ENCODE peak calls at places on chromosomes 7 and 10, in nine cellular contexts. X is GM12892; C is HFF-Myc; N is hepatic stellate cell; U is pons; V is colonic mucosa; L is ovary; E is DMS153; J is effector CD4-positive, alpha-beta T cell. Z is an unnamed sample.

GRCh38 chr10:124701435-124701834 is 42.7 kb downstream of the FAM53B start:
- DNase-seq in X (no peak), C (no peak), N (peak), U (peak), V (peak), L (peak), E (no peak), J (no peak), Z (peak)

GRCh38 chr7:83040454-83040853 is 122.2 kb downstream of the PCLO start:
- DNase-seq in X (no peak), C (no peak), N (no peak), U (no peak), V (no peak), L (no peak), E (no peak), J (no peak), Z (no peak)

GRCh38 chr10:131072651-131073468 is 238.7 kb downstream of the TCERG1L start:
- DNase-seq in X (no peak), C (no peak), N (no peak), U (no peak), V (no peak), L (no peak), E (no peak), J (no peak), Z (no peak)

GRCh38 chr10:102159051-102159597 is 6.9 kb downstream of the NOLC1 start:
- DNase-seq in X (no peak), C (no peak), N (no peak), U (no peak), V (no peak), L (no peak), E (no peak), J (no peak), Z (no peak)

GRCh38 chr10:50552771-50553535 is 70.8 kb downstream of the SGMS1 start:
- DNase-seq in X (no peak), C (no peak), N (no peak), U (peak), V (peak), L (no peak), E (peak), J (no peak), Z (peak)

GRCh38 chr10:121188005-121188404 is 336.8 kb downstream of the WDR11 start:
- DNase-seq in X (no peak), C (no peak), N (no peak), U (peak), V (peak), L (no peak), E (no peak), J (no peak), Z (no peak)

GRCh38 chr10:17029581-17030271 is 99.9 kb downstream of the CUBN start:
- DNase-seq in X (no peak), C (peak), N (peak), U (peak), V (peak), L (peak), E (no peak), J (peak), Z (peak)

GRCh38 chr10:131065673-131066331 is 245.7 kb downstream of the TCERG1L start:
- DNase-seq in X (no peak), C (no peak), N (no peak), U (peak), V (no peak), L (peak), E (no peak), J (no peak), Z (no peak)

GRCh38 chr10:120927352-120927751 is 76.2 kb downstream of the WDR11 start:
- DNase-seq in X (no peak), C (no peak), N (no peak), U (no peak), V (no peak), L (no peak), E (no peak), J (no peak), Z (no peak)

GRCh38 chr10:13528875-13529713 is at the start of gene BEND7:
- DNase-seq in X (peak), C (no peak), N (peak), U (no peak), V (peak), L (peak), E (no peak), J (no peak), Z (peak)

GRCh38 chr10:105952153-105952552 is 1212.4 kb downstream of the SORCS1 start:
- DNase-seq in X (peak), C (no peak), N (no peak), U (no peak), V (no peak), L (no peak), E (peak), J (no peak), Z (no peak)

GRCh38 chr7:71404701-71405345 is 272.9 kb downstream of the GALNT17 start:
- DNase-seq in X (no peak), C (no peak), N (no peak), U (no peak), V (no peak), L (no peak), E (no peak), J (no peak), Z (no peak)

GRCh38 chr10:44253769-44254462 is 131.0 kb downstream of the CXCL12 start:
- DNase-seq in X (no peak), C (peak), N (peak), U (no peak), V (no peak), L (peak), E (no peak), J (no peak), Z (peak)

GRCh38 chr7:23443974-23444373 is 26.3 kb downstream of the IGF2BP3 start:
- DNase-seq in X (no peak), C (no peak), N (no peak), U (no peak), V (no peak), L (no peak), E (no peak), J (no peak), Z (no peak)

GRCh38 chr7:34048445-34048844 is 143.1 kb downstream of the BMPER start:
- DNase-seq in X (no peak), C (no peak), N (no peak), U (no peak), V (no peak), L (no peak), E (no peak), J (no peak), Z (no peak)

GRCh38 chr7:53218730-53219504 is 183.5 kb downstream of the POM121L12 start:
- DNase-seq in X (no peak), C (no peak), N (no peak), U (no peak), V (no peak), L (no peak), E (no peak), J (no peak), Z (no peak)

GRCh38 chr7:106039486-106040060 is 72.5 kb downstream of the SYPL1 start:
- DNase-seq in X (no peak), C (no peak), N (peak), U (no peak), V (no peak), L (peak), E (no peak), J (no peak), Z (no peak)

GRCh38 chr10:79420974-79421688 is 24.3 kb downstream of the ZCCHC24 start:
- DNase-seq in X (no peak), C (no peak), N (no peak), U (peak), V (no peak), L (no peak), E (no peak), J (no peak), Z (no peak)

Z was measured in lung microvascular endothelial cell.